ENCODE peak calls at places on chromosome 5, in five cellular contexts. C is H9, X is neuronal stem cell, Q is H1, M is trophoblast cell. F is an unnamed sample.

GRCh38 chr5:37777472-37778135 is 62.2 kb downstream of the GDNF start:
- DNase-seq in C (no peak), Q (no peak), M (peak), X (no peak), F (peak)

GRCh38 chr5:138054206-138054605 is 21.3 kb upstream of the FAM13B start:
- DNase-seq in X (no peak), C (no peak), Q (no peak), M (no peak), F (no peak)

GRCh38 chr5:97194366-97194765 is 11.3 kb upstream of the RIOK2 start:
- DNase-seq in X (no peak), M (no peak), C (no peak), Q (no peak), F (no peak)

GRCh38 chr5:27810458-27810857 is 772.1 kb upstream of the CDH9 start:
- DNase-seq in C (no peak), M (no peak), Q (no peak), X (no peak), F (no peak)

GRCh38 chr5:140346348-140347221 is at the start of gene HBEGF:
- DNase-seq in C (peak), X (peak), Q (peak), M (peak), F (peak)

GRCh38 chr5:164048527-164048926 is 543.1 kb downstream of the MAT2B start:
- DNase-seq in X (no peak), Q (no peak), C (no peak), M (no peak), F (peak)

GRCh38 chr5:154593091-154593490 is 115.1 kb upstream of the HAND1 start:
- DNase-seq in M (peak), C (no peak), X (no peak), Q (no peak), F (peak)

GRCh38 chr5:80917596-80917995 is 42.6 kb upstream of the RASGRF2 start:
- DNase-seq in X (no peak), C (no peak), Q (no peak), M (no peak), F (no peak)

GRCh38 chr5:154995679-154996078 is 17.9 kb upstream of the KIF4B start:
- DNase-seq in M (no peak), C (peak), X (no peak), Q (peak), F (no peak)

GRCh38 chr5:121366515-121366914 is 485.2 kb upstream of the FTMT start:
- DNase-seq in Q (no peak), C (no peak), X (no peak), M (peak), F (peak)

GRCh38 chr5:139711067-139711851 is 63.1 kb downstream of the CXXC5 start:
- DNase-seq in X (peak), Q (peak), C (peak), M (peak), F (peak)

GRCh38 chr5:128537306-128537998 is 593 bp downstream of the FBN2 start:
- DNase-seq in M (peak), Q (peak), C (peak), X (peak), F (peak)

GRCh38 chr5:175635854-175636253 is 22.0 kb upstream of the HRH2 start:
- DNase-seq in M (no peak), X (no peak), C (no peak), Q (no peak), F (no peak)
- H2BK12ac ChIP-seq in M (no peak), X (no peak), C (no peak), Q (no peak), F (no peak)

GRCh38 chr5:15938186-15938585 is 241.4 kb downstream of the MARCHF11 start:
- DNase-seq in Q (no peak), M (no peak), X (no peak), C (no peak), F (no peak)
- H2BK12ac ChIP-seq in Q (no peak), M (no peak), X (no peak), C (no peak), F (no peak)

GRCh38 chr5:5470933-5471332 is 48.5 kb downstream of the ICE1 start:
- DNase-seq in M (no peak), Q (no peak), X (no peak), C (no peak), F (no peak)
- H2BK12ac ChIP-seq in M (no peak), Q (no peak), X (no peak), C (no peak), F (no peak)

GRCh38 chr5:16806691-16807433 is 129.2 kb downstream of the MYO10 start:
- DNase-seq in M (no peak), Q (no peak), C (no peak), X (no peak), F (no peak)
- H2BK12ac ChIP-seq in M (no peak), Q (no peak), C (no peak), X (no peak), F (no peak)

GRCh38 chr5:59020611-59021285 is 437.9 kb downstream of the RAB3C start:
- DNase-seq in M (peak), Q (no peak), X (no peak), C (no peak), F (no peak)

GRCh38 chr5:59021286-59021673 is 438.4 kb downstream of the RAB3C start:
- DNase-seq in Q (no peak), M (no peak), X (no peak), C (no peak), F (no peak)

GRCh38 chr5:59021837-59022514 is 439.1 kb downstream of the RAB3C start:
- DNase-seq in Q (no peak), C (no peak), X (no peak), M (no peak), F (no peak)

GRCh38 chr5:59027145-59027907 is 444.5 kb downstream of the RAB3C start:
- DNase-seq in C (no peak), Q (no peak), M (no peak), X (no peak), F (no peak)

DNA sequence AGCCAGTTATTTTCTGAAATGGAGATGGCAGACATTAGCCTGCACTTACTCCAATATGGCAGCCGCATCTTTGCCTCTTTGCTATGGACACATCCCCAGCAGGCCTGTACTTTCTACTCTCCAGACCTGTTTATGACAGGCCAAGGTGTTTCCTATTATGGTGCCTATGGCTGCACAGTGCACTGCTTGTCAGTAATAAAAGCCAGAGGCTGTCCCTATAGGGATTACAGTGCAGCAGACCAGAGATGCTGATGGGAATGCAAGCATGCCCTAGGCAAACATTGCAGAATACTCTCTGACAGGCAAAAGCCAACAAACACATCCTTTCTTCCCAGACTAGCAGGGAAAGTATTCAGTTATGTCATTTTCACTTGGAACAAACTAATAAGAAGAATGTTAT is 442.9 kb downstream of the RAB3C start:
- DNase-seq in Q (no peak), M (peak), C (no peak), X (no peak), F (no peak)
- H2BK12ac ChIP-seq in Q (no peak), M (no peak), C (no peak), X (no peak), F (no peak)

DNA sequence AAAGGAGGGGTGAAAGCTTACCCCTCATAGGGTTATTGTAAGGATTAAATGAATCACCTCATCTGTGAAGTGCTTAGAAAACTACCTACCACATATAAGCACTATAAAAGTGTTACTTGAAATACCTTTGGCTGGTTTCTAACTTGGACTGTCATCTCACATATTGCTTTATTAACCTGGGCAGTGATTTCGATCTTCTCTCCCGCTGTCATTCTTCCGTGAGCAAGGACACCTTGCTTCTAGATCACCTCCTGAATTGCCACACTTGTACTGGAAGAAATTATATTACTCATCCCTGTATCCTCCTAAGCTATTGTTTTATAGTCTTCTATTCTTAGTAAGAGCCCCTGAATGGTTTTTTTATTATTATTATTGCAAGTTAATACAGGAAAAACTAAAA is 34.0 kb upstream of the GRAMD2B start:
- DNase-seq in Q (no peak), X (no peak), M (no peak), C (no peak), F (no peak)
- H2BK12ac ChIP-seq in Q (no peak), X (no peak), M (no peak), C (no peak), F (no peak)

GRCh38 chr5:175082866-175083590 is 358.6 kb downstream of the MSX2 start:
- DNase-seq in C (no peak), Q (no peak), X (no peak), M (peak), F (no peak)

GRCh38 chr5:175079707-175080106 is 355.3 kb downstream of the MSX2 start:
- DNase-seq in C (no peak), X (no peak), Q (no peak), M (no peak), F (no peak)

DNA sequence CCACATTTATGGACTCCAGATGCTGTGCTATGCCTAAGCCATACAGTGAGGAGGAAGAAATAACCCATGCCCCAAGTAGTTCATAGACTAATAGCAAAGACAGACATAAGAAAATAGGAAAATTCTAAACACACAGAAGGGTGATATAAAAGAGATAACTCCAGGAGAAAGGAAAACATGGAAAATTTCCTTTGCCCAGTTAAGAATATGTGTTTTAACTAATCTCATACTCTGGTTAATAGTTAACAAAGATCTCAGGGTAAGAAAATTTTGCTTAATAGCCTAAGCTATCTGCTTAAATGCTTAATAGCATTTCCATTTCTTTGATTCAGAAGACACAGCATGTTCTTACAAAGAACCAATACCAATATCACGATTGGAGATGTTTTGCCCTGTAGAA is 358.0 kb downstream of the MSX2 start:
- DNase-seq in M (no peak), X (no peak), C (no peak), Q (no peak), F (no peak)
- H2BK12ac ChIP-seq in M (no peak), X (no peak), C (no peak), Q (no peak), F (no peak)

DNA sequence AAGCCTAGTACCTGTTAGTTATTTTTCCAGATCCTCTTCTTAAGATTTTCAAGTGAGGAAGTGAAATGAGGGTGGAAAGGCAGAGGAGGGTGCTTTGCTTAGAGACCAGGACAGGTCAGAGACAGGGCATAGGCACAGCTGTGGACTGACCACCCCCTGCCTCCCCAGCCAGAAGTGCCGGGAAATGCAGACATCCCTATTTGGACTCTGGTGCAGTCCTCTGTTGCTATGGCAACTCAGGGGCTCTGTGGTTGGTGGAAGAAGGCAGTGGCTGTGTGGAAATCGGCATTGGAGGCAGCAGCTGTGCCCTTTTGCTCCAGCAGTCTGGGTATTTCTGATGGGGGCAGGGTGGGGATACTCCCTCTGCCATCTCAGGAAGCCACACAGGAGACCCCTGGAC is 43.3 kb upstream of the NDFIP1 start:
- DNase-seq in X (peak), M (peak), Q (no peak), C (no peak), F (peak)
- H2BK12ac ChIP-seq in X (no peak), M (no peak), Q (no peak), C (no peak), F (no peak)